ENCODE peak calls at places on chromosomes 2 and 18, in five cellular contexts. V, B, D, I and O are unnamed samples. For H3K4me1, the result is how much of the 10 kb centered on the place peaks cover.

GRCh38 chr2:183037281-183037659 is 987 bp downstream of the NCKAP1 start:
- DNase-seq in V (no peak), D (no peak), I (no peak), B (no peak), O (peak)

GRCh38 chr2:100054426-100054825 is 88.0 kb downstream of the AFF3 start:
- DNase-seq in I (no peak), B (no peak), V (no peak), D (no peak), O (no peak)

GRCh38 chr2:39492095-39492590 is 55.1 kb upstream of the MAP4K3 start:
- DNase-seq in B (no peak), D (no peak), I (peak), V (peak), O (peak)

GRCh38 chr2:9748586-9748985 is 94.7 kb upstream of the TAF1B start:
- DNase-seq in D (no peak), B (no peak), I (no peak), V (no peak), O (no peak)

GRCh38 chr18:9919564-9920232 is 5.9 kb downstream of the VAPA start:
- DNase-seq in I (no peak), V (no peak), D (no peak), B (no peak), O (no peak)

GRCh38 chr2:1626271-1626681 is 118.0 kb downstream of the PXDN start:
- DNase-seq in D (no peak), V (no peak), B (no peak), I (no peak), O (no peak)

GRCh38 chr2:155310589-155310988 is 612.1 kb downstream of the KCNJ3 start:
- DNase-seq in V (no peak), B (no peak), I (peak), D (no peak), O (peak)

GRCh38 chr2:237593036-237593435 is 2.5 kb upstream of the RAB17 start:
- DNase-seq in D (no peak), B (no peak), V (no peak), I (no peak), O (no peak)

GRCh38 chr2:151637284-151637781 is 96.9 kb downstream of the NEB start:
- DNase-seq in D (no peak), B (no peak), I (no peak), V (peak), O (no peak)

GRCh38 chr18:43303376-43303775 is 26.1 kb upstream of the SYT4 start:
- DNase-seq in B (no peak), V (no peak), D (no peak), I (peak), O (no peak)

GRCh38 chr2:166239548-166239947 is 111.7 kb upstream of the SCN1A start:
- DNase-seq in B (no peak), I (no peak), D (no peak), V (no peak), O (no peak)

GRCh38 chr2:23828986-23829385 is 97.9 kb downstream of the ATAD2B start:
- DNase-seq in B (no peak), I (no peak), D (no peak), V (no peak), O (peak)

GRCh38 chr18:71116535-71116934 is 827.7 kb downstream of the SOCS6 start:
- DNase-seq in B (no peak), D (no peak), V (no peak), I (no peak), O (peak)

GRCh38 chr2:238465487-238466241 is 38.9 kb downstream of the ASB1 start:
- DNase-seq in B (no peak), I (no peak), V (no peak), D (no peak), O (no peak)

GRCh38 chr2:241063587-241063986 is 38.5 kb downstream of the MTERF4 start:
- DNase-seq in V (peak), B (no peak), I (no peak), D (no peak), O (no peak)

GRCh38 chr18:79403723-79404566 is 8.2 kb downstream of the NFATC1 start:
- DNase-seq in V (no peak), I (no peak), B (peak), D (peak), O (no peak)

GRCh38 chr2:164984428-164984827 is 29.1 kb upstream of the SLC38A11 start:
- DNase-seq in V (no peak), B (no peak), I (no peak), D (no peak), O (no peak)

GRCh38 chr2:179811042-179811441 is 50.4 kb downstream of the ZNF385B start:
- DNase-seq in I (no peak), V (no peak), B (no peak), D (no peak), O (no peak)

GRCh38 chr2:222364280-222364895 is 60.0 kb upstream of the SGPP2 start:
- DNase-seq in I (no peak), B (no peak), V (no peak), D (no peak), O (no peak)

GRCh38 chr2:203814661-203815540 is 52.7 kb upstream of the CTLA4 start:
- DNase-seq in D (peak), V (peak), I (peak), B (peak), O (peak)

GRCh38 chr2:236941106-236941505 is 144.6 kb upstream of the COPS8 start:
- DNase-seq in I (no peak), V (peak), D (no peak), B (no peak), O (no peak)

GRCh38 chr2:151669585-151670081 is 64.6 kb downstream of the NEB start:
- DNase-seq in B (no peak), D (no peak), V (no peak), I (no peak), O (peak)

GRCh38 chr2:217223222-217223930 is 363.5 kb upstream of the TNP1 start:
- DNase-seq in D (no peak), B (no peak), V (peak), I (peak), O (no peak)

GRCh38 chr2:152134488-152135280 is 35.8 kb upstream of the CACNB4 start:
- DNase-seq in B (no peak), V (no peak), I (no peak), D (no peak), O (no peak)

GRCh38 chr18:73942081-73942625 is 205.5 kb downstream of the FBXO15 start:
- DNase-seq in D (no peak), V (no peak), I (no peak), B (no peak), O (no peak)

GRCh38 chr2:135820003-135820618 is 16.9 kb downstream of the LCT start:
- DNase-seq in V (no peak), B (no peak), I (no peak), D (no peak), O (no peak)

DNA sequence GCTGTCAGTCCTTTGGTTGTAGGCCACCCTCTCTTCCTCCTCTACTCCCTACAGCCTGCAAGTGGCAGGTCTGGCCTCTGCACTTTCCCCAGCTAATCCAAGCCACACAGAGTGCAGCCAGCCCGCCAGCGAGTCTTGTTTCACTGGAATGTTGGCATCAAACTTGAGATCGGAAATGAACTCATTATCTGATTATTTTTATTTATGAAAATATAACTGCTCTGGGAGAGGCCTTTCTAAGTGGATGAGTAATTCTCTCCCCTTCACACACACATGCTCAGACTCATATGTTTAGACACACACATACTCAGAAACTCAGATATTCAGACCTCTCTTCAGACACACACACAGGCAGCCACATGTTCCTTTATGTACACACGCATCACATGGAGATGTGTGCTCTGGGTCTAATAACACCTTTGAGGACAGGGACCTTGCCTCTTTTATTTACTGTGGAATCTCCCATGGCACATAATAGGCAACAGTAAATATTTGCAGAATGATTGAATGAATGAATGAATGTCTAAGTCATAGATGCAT is 151.3 kb downstream of the ZFP36L2 start:
- DNase-seq in I (peak), V (peak), D (peak), B (peak), O (peak)
- H3K4me1 ChIP-seq in I (under half), V (under half), D (half or more), B (under half), O (under half)

GRCh38 chr2:37553411-37554156 is 117.9 kb downstream of the CDC42EP3 start:
- DNase-seq in I (no peak), B (no peak), D (no peak), V (no peak), O (no peak)
- H3K4me3 ChIP-seq in I (no peak), B (no peak), D (no peak), V (no peak), O (no peak)

GRCh38 chr2:233866479-233866878 is 1.7 kb downstream of the MSL3B start:
- DNase-seq in D (no peak), I (no peak), V (no peak), B (no peak), O (no peak)

GRCh38 chr2:233867993-233868532 is at the start of gene MSL3B:
- DNase-seq in V (peak), I (no peak), B (no peak), D (no peak), O (peak)

GRCh38 chr2:233871432-233871831 is 3.2 kb upstream of the MSL3B start:
- DNase-seq in I (no peak), V (no peak), B (no peak), D (no peak), O (no peak)

GRCh38 chr2:233862261-233862768 is 5.9 kb downstream of the MSL3B start:
- DNase-seq in D (no peak), B (no peak), V (no peak), I (no peak), O (no peak)

GRCh38 chr2:233865838-233866237 is 2.3 kb downstream of the MSL3B start:
- DNase-seq in V (no peak), I (no peak), B (no peak), D (no peak), O (no peak)
- TF ChIP-seq CTCF in V (no peak), I (peak), B (no peak), D (no peak), O (peak)

GRCh38 chr2:38095079-38095478 is 19.1 kb upstream of the CYP1B1 start:
- DNase-seq in I (no peak), V (no peak), D (no peak), B (no peak), O (no peak)
- H3K4me1 ChIP-seq in I (half or more), V (under half), D (half or more), B (under half), O (under half)

DNA sequence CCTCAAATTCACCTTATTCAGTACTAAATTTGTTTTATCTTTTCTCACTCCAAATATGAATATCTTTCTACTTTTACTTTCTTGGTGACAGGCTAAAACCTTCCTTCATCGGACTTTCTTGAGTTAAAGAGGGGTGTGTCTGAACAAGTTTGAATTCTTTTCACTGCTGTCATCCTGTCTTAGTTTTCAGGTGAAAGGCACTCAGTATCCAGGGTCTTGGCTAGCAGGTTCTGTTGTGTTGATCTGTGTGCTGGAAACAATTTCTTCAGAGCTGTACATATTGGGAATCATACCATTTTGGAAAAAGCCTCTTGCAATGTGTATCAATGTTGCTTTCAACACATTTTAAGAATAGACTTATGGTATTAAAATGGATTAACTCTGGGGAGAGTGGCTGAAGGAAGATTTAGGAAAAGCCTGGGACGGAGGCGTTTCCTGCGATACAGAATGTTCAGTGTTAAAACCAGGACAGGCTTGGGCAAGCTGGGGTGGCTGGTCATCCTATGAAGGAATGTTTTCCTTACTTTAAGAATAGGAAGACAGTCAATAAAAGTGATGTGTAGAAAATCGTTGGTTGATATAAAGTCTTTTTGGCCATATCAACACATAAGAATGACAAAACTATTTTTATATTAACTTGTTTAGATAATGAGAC is 350.7 kb upstream of the SPRED2 start:
- DNase-seq in B (no peak), D (no peak), V (no peak), I (no peak), O (no peak)
- H3K4me3 ChIP-seq in B (no peak), D (no peak), V (no peak), I (no peak), O (no peak)

GRCh38 chr2:28391564-28392296 is 928 bp upstream of the FOSL2 start:
- DNase-seq in V (peak), I (peak), B (peak), D (peak), O (peak)

GRCh38 chr2:28394331-28394877 is 1.7 kb downstream of the FOSL2 start:
- DNase-seq in I (no peak), V (peak), D (peak), B (peak), O (peak)

GRCh38 chr2:28393115-28393836 is 618 bp downstream of the FOSL2 start:
- DNase-seq in V (peak), D (peak), I (no peak), B (peak), O (peak)

GRCh38 chr2:28390857-28391563 is 1.6 kb upstream of the FOSL2 start:
- DNase-seq in I (peak), B (peak), D (peak), V (peak), O (peak)

DNA sequence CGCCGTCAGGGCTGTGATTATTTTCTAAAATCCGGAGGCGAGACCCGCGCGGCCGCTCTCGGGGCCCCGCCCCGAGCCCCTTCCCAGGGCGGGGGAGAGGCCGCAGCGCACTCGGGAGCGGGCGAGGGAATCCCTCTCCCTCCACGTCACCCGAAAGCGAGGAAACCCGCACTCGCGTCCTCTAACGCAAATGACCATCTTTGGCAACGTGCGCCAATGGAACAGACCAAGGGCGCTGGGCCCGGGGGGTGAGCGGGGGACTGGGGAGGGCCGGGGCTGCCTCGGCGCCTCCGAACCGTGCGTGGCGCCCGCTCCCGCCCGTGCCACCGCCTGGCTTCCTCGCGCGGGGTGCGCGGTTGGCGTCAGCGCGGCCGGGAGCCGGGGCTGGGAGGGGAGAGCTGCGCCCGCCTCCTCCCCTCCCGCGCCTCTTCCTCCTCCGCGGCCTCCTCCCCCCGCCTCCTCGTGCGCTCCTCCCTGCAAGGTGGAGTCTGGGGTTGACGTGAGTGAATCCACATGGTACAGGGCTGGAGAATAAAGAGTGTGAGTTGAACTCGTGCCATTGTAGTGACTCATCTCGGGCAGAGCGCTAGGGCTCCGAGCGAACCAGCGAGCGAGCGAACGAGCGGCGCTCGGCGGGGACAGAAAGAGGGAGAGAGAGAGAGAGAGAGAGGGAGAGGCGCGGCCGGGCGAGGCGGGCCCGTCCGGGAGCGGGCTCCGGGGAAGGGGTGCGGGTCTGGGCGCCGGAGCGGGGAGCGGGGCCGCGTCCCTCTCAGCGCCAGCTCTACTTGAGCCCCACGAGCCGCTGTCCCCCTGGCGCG is at the start of gene FOSL2:
- DNase-seq in D (peak), I (peak), B (peak), V (peak), O (peak)
- TF ChIP-seq CTCF in D (no peak), I (peak), B (peak), V (no peak), O (no peak)

DNA sequence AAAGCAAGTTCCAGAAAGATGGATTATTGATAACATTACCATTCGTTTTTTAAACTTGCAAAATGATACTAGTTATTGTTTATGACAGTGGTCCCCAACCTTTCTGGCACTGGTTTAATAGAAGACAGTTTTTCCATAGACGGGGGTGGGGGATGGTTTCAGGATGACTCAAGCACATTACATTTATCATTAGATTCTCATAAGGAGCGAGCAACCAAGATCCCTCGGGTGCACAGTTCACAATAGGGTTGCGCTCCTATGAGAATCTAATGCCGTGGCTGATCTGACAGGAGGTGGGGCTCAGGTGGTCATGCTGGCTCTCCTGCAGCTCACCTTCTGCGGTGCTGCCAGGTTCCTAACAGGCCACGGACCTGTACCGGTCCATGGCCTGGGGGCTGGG is 86.2 kb downstream of the BCL2 start:
- DNase-seq in D (no peak), B (no peak), I (no peak), V (no peak), O (no peak)
- H3K4me1 ChIP-seq in D (under half), B (under half), I (under half), V (under half), O (under half)

GRCh38 chr2:108625828-108626195 is 91.5 kb downstream of the LIMS1 start:
- DNase-seq in V (no peak), I (no peak), B (no peak), D (no peak), O (no peak)
- H3K4me3 ChIP-seq in V (no peak), I (no peak), B (no peak), D (no peak), O (no peak)

GRCh38 chr18:13831864-13832508 is 8.0 kb downstream of the MC5R start:
- DNase-seq in B (no peak), I (no peak), V (no peak), D (no peak), O (no peak)
- TF ChIP-seq CTCF in B (peak), I (peak), V (no peak), D (peak), O (no peak)

GRCh38 chr18:32919799-32920198 is 147.0 kb upstream of the KLHL14 start:
- DNase-seq in I (no peak), D (no peak), V (peak), B (no peak), O (peak)
- H3K4me1 ChIP-seq in I (under half), D (under half), V (under half), B (under half), O (under half)